ENCODE peak calls at places on chromosomes 2 and 18, in four cellular contexts. S is body of pancreas, H is HEK293T, Q is caudate nucleus. U is an unnamed sample.
A peak's percentile ranks its signal among the peaks of the same experiment; 100 is the strongest.

GRCh38 chr2:164881524-164881923 is 39.9 kb upstream of the COBLL1 start:
- DNase-seq in S (no peak), H (no peak), Q (no peak), U (no peak)

GRCh38 chr2:31337860-31338259 is 76.7 kb downstream of the XDH start:
- DNase-seq in S (no peak), H (no peak), Q (no peak), U (no peak)

GRCh38 chr18:3664563-3665178 is 214.7 kb downstream of the TGIF1 start:
- DNase-seq in S (peak; percentile 27), H (no peak), Q (no peak), U (no peak)

GRCh38 chr2:121418494-121419058 is 112.1 kb upstream of the RNU4ATAC start:
- DNase-seq in S (no peak), H (no peak), Q (no peak), U (no peak)

GRCh38 chr2:9951522-9952285 is at the start of gene GRHL1:
- DNase-seq in S (peak; percentile 93), H (peak; percentile 98), Q (peak; percentile 91), U (peak; percentile 96)

GRCh38 chr18:12005542-12006487 is 24.5 kb downstream of the IMPA2 start:
- DNase-seq in S (no peak), H (no peak), Q (no peak), U (no peak)

GRCh38 chr2:40220177-40220925 is 231.5 kb downstream of the SLC8A1 start:
- DNase-seq in S (peak; percentile 14), H (no peak), Q (no peak), U (no peak)

GRCh38 chr2:15561574-15562344 is 625 bp upstream of the NBAS start:
- DNase-seq in S (peak; percentile 5), H (peak; percentile 51), Q (no peak), U (peak; percentile 15)

GRCh38 chr2:185990861-185991525 is 252.4 kb downstream of the FSIP2 start:
- DNase-seq in S (no peak), H (no peak), Q (no peak), U (no peak)

GRCh38 chr2:8412586-8412985 is 269.3 kb upstream of the ID2 start:
- DNase-seq in S (peak; percentile 31), H (no peak), Q (no peak), U (no peak)

U was measured in BE2C.